ENCODE peak calls at places on chromosomes 13 and 19, in ten cellular contexts. D is HL-60, Z is tibial nerve, C is IMR-90, T is heart left ventricle, V is breast epithelium, K is psoas muscle, X is A549, L is pancreas, I is fibroblast of pulmonary artery. M is an unnamed sample.

GRCh38 chr19:17026041-17026658 is 460 bp downstream of the CPAMD8 start:
- DNase-seq in I (no peak), L (no peak), Z (no peak), D (peak), X (no peak), C (no peak), K (no peak), V (no peak), T (no peak), M (no peak)

GRCh38 chr19:55641376-55642152 is 762 bp downstream of the ZNF580 start:
- DNase-seq in K (no peak), I (peak), V (no peak), C (peak), L (no peak), D (no peak), X (peak), Z (no peak), T (no peak), M (no peak)

GRCh38 chr19:29587518-29587986 is 18.5 kb upstream of the POP4 start:
- DNase-seq in L (no peak), T (no peak), C (peak), D (no peak), K (no peak), Z (no peak), X (no peak), I (no peak), V (no peak), M (no peak)

GRCh38 chr19:55620410-55620809 is 4.0 kb downstream of the ZNF784 start:
- DNase-seq in D (peak), I (no peak), L (no peak), K (no peak), T (no peak), V (no peak), C (peak), X (no peak), Z (no peak), M (no peak)

GRCh38 chr13:111031531-111031961 is 83.6 kb upstream of the ARHGEF7 start:
- DNase-seq in I (no peak), K (peak), V (no peak), D (no peak), L (no peak), C (peak), X (no peak), Z (no peak), T (no peak), M (no peak)

GRCh38 chr13:27969073-27969865 is at the start of gene CDX2:
- DNase-seq in D (no peak), I (no peak), K (no peak), V (no peak), Z (no peak), L (no peak), C (no peak), T (no peak), X (peak), M (peak)

GRCh38 chr13:20848944-20849343 is 53.6 kb downstream of the XPO4 start:
- DNase-seq in X (no peak), I (no peak), D (no peak), K (no peak), Z (no peak), C (peak), V (no peak), T (no peak), L (no peak), M (no peak)

GRCh38 chr19:10238172-10238783 is 7.1 kb upstream of the S1PR2 start:
- DNase-seq in Z (no peak), D (peak), X (peak), V (no peak), T (peak), L (no peak), C (peak), I (peak), K (peak), M (peak)

GRCh38 chr13:104006625-104007061 is 940.4 kb upstream of the SLC10A2 start:
- DNase-seq in V (no peak), X (no peak), K (no peak), Z (no peak), D (no peak), I (peak), C (peak), L (no peak), T (no peak), M (no peak)

GRCh38 chr19:54461201-54462071 is 2.1 kb downstream of the LENG9 start:
- DNase-seq in X (no peak), V (no peak), K (peak), L (no peak), D (no peak), C (peak), T (no peak), Z (no peak), I (peak), M (no peak)

GRCh38 chr19:55836340-55836739 is at the start of gene NLRP4:
- DNase-seq in K (no peak), V (no peak), X (peak), L (no peak), D (no peak), C (no peak), Z (no peak), I (no peak), T (no peak), M (no peak)

GRCh38 chr19:1252818-1253513 is 4.6 kb downstream of the MIDN start:
- DNase-seq in T (peak), I (peak), Z (peak), L (peak), C (peak), V (peak), D (peak), K (peak), X (peak), M (peak)

GRCh38 chr13:93233997-93234416 is 7.4 kb downstream of the GPC6 start:
- DNase-seq in Z (no peak), D (no peak), C (no peak), V (no peak), L (no peak), T (no peak), X (peak), I (no peak), K (no peak), M (no peak)

GRCh38 chr13:111209613-111210012 is 94.5 kb downstream of the ARHGEF7 start:
- DNase-seq in C (no peak), V (no peak), L (no peak), Z (no peak), D (no peak), K (no peak), I (no peak), X (no peak), T (no peak), M (no peak)

GRCh38 chr13:112779856-112780604 is 90.2 kb downstream of the ATP11A start:
- DNase-seq in C (peak), D (no peak), T (no peak), I (no peak), L (no peak), V (no peak), X (no peak), K (no peak), Z (no peak), M (peak)

GRCh38 chr13:50203256-50204083 is 188.2 kb downstream of the KCNRG start:
- DNase-seq in T (no peak), V (no peak), D (no peak), L (no peak), X (no peak), Z (no peak), K (no peak), C (no peak), I (no peak), M (no peak)

GRCh38 chr19:18879579-18880373 is 16.2 kb downstream of the CERS1 start:
- DNase-seq in Z (no peak), K (no peak), T (no peak), C (no peak), V (no peak), I (peak), X (peak), L (no peak), D (peak), M (no peak)

GRCh38 chr13:74325106-74325505 is 190.9 kb upstream of the KLF12 start:
- DNase-seq in C (peak), Z (no peak), T (peak), L (no peak), V (no peak), I (peak), D (no peak), X (peak), K (no peak), M (no peak)

GRCh38 chr13:31236211-31236786 is 36.5 kb downstream of the B3GLCT start:
- DNase-seq in X (peak), C (peak), V (no peak), T (no peak), Z (no peak), D (peak), L (no peak), K (no peak), I (peak), M (no peak)

GRCh38 chr13:34833562-34834182 is 108.4 kb upstream of the NBEA start:
- DNase-seq in Z (no peak), K (no peak), T (no peak), L (no peak), D (no peak), X (peak), I (peak), C (peak), V (no peak), M (no peak)

GRCh38 chr19:35355851-35356460 is 2.3 kb upstream of the FFAR3 start:
- DNase-seq in X (no peak), D (no peak), I (peak), Z (no peak), L (no peak), C (no peak), K (no peak), V (no peak), T (no peak), M (no peak)

GRCh38 chr13:26708007-26708297 is 52.6 kb downstream of the GPR12 start:
- DNase-seq in X (no peak), T (no peak), V (no peak), L (no peak), D (no peak), K (no peak), C (no peak), I (no peak), Z (no peak), M (no peak)

GRCh38 chr13:65026505-65026904 is 2203.6 kb downstream of the PCDH9 start:
- DNase-seq in Z (no peak), K (no peak), V (no peak), I (no peak), T (no peak), C (no peak), L (no peak), X (no peak), D (no peak), M (no peak)

GRCh38 chr19:41646589-41647204 is 19.8 kb upstream of the CEACAM4 start:
- DNase-seq in T (no peak), C (no peak), L (no peak), D (peak), K (no peak), X (peak), V (no peak), I (peak), Z (no peak), M (no peak)

GRCh38 chr13:100273576-100273975 is 184.7 kb downstream of the PCCA start:
- DNase-seq in X (no peak), I (no peak), T (no peak), D (no peak), Z (no peak), L (no peak), K (no peak), C (no peak), V (no peak), M (no peak)

GRCh38 chr13:95921485-95921884 is 131.7 kb downstream of the UGGT2 start:
- DNase-seq in L (no peak), I (no peak), D (no peak), X (no peak), V (no peak), C (peak), Z (no peak), T (no peak), K (no peak), M (no peak)

GRCh38 chr19:49155005-49155826 is at the start of gene HRC:
- DNase-seq in T (peak), K (peak), X (no peak), I (no peak), V (no peak), L (no peak), C (no peak), D (no peak), Z (no peak), M (no peak)

GRCh38 chr19:49152218-49152550 is 3.0 kb downstream of the HRC start:
- DNase-seq in L (no peak), T (no peak), K (no peak), C (no peak), V (no peak), I (no peak), X (no peak), Z (no peak), D (no peak), M (no peak)

GRCh38 chr19:49154279-49154678 is 917 bp downstream of the HRC start:
- DNase-seq in V (no peak), I (no peak), Z (no peak), C (no peak), T (no peak), X (no peak), L (no peak), K (no peak), D (no peak), M (no peak)

GRCh38 chr19:49151339-49152217 is 3.6 kb downstream of the HRC start:
- DNase-seq in Z (no peak), I (peak), D (no peak), X (peak), T (peak), L (peak), C (peak), V (peak), K (peak), M (peak)

GRCh38 chr19:49153167-49153809 is 1.9 kb downstream of the HRC start:
- DNase-seq in X (no peak), C (no peak), T (no peak), I (no peak), K (no peak), Z (no peak), L (no peak), D (no peak), V (no peak), M (no peak)
- H3K4me3 ChIP-seq in X (no peak), C (no peak), T (peak), I (no peak), K (peak), Z (no peak), L (no peak), D (no peak), V (no peak), M (no peak)

GRCh38 chr19:33300016-33300981 is 2.0 kb downstream of the CEBPA start:
- DNase-seq in D (no peak), T (no peak), Z (no peak), K (peak), X (no peak), C (no peak), V (no peak), I (no peak), L (no peak), M (no peak)
- H3K4me3 ChIP-seq in D (peak), T (peak), Z (peak), K (peak), X (no peak), C (no peak), V (peak), I (no peak), L (peak), M (peak)

GRCh38 chr19:58356971-58357797 is 3.9 kb upstream of the A1BG start:
- DNase-seq in I (peak), T (no peak), D (no peak), Z (no peak), K (no peak), L (no peak), V (no peak), X (no peak), C (no peak), M (no peak)
- H3K4me3 ChIP-seq in I (no peak), T (peak), D (no peak), Z (peak), K (peak), L (peak), V (peak), X (no peak), C (no peak), M (no peak)

GRCh38 chr19:20245309-20245708 is 78.3 kb downstream of the ZNF486 start:
- DNase-seq in L (no peak), K (no peak), D (no peak), V (no peak), T (no peak), X (no peak), I (no peak), Z (no peak), C (no peak), M (no peak)

GRCh38 chr19:20243629-20244028 is 76.6 kb downstream of the ZNF486 start:
- DNase-seq in C (no peak), X (no peak), K (no peak), L (no peak), D (no peak), Z (no peak), I (no peak), V (no peak), T (no peak), M (no peak)

GRCh38 chr19:20247016-20247683 is 80.1 kb downstream of the ZNF486 start:
- DNase-seq in Z (no peak), D (peak), V (no peak), K (no peak), X (no peak), T (no peak), C (no peak), I (peak), L (peak), M (no peak)

DNA sequence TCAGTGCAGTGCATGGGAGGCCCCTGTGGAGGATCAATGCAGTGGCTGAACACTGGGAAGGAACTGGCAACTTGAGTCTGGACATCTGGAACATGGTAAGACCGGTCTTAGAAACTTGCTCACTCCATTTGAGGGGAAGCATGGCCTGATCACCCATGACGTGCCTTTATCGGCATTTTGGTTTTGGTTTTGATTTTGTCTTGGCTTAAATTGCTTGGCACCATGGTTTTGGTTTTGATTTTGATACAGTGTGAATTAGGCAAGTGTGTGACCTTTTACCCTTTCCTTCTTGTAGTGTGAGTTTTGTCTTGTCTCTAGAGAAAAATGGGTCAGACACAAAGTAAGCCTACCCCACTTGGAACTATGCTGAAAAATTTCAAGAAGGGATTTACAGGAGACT is 77.3 kb downstream of the ZNF486 start:
- DNase-seq in K (no peak), T (no peak), L (no peak), Z (no peak), D (no peak), I (no peak), C (no peak), V (no peak), X (no peak), M (no peak)
- H3K4me3 ChIP-seq in K (no peak), T (no peak), L (no peak), Z (no peak), D (no peak), I (no peak), C (no peak), V (no peak), X (no peak), M (no peak)

DNA sequence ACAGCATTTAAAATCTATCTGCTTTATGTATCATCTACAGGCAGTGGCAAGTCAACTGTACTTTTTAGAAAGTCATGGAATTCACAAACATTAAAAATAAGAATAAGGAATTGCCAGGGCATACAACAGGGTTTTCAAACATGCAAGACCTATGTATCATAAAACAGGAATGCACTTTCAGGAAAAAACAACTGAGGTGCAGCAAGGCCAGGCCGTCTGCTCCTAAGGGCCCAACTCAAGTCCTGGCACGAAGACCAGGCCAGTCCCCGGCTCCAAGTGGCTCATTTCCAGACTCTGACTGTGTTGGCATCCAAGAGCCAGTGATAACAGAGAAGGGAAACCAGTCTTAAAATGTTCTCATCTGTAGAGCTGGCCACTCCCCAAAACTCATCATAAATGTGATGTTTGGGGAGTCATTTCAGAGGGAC is 7.1 kb downstream of the RFX2 start:
- DNase-seq in D (no peak), V (peak), K (peak), Z (peak), L (peak), C (peak), I (peak), T (peak), X (no peak), M (peak)
- H3K4me3 ChIP-seq in D (no peak), V (no peak), K (no peak), Z (no peak), L (no peak), C (no peak), I (no peak), T (no peak), X (no peak), M (no peak)

DNA sequence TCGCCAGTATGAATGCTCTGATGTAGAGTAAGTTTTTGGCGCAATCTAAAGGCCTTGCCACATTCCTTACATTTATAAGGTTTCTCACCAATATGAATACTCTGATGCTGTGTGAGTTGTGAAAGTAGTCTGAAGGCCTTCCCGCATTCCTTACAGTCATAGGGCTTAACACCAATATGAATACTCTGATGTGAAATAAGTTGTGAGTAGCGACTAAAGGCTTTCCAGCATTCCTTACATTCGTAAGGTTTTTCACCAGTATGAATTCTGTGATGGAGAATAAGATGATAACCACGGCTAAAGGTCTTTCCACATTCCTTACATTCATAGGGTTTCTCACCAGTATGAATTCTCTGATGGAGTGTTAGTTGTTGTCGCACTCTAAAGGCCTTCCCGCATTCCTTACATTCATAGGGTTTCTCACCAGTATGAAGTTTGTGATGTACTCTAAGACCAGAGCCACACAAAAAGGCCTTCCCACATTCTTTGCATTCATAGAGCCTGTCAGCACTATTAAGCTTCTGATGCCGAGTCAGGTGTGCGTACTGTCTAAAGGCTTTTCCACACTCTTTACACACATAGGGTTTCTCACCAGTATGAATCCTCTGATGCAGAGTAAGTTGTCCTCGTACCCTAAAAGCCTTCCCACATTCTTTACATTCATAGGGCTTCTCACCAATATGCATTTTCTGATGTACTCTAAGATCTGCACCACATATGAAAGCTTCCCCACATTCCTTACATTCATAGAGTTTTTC is 14.1 kb upstream of the ZFP14 start:
- DNase-seq in Z (no peak), V (no peak), X (peak), C (no peak), L (no peak), T (no peak), D (no peak), I (no peak), K (no peak), M (no peak)
- H3K4me3 ChIP-seq in Z (no peak), V (no peak), X (no peak), C (no peak), L (no peak), T (no peak), D (no peak), I (no peak), K (no peak), M (no peak)

GRCh38 chr19:57389730-57390598 is at the start of gene ZNF548:
- DNase-seq in D (peak), I (peak), C (peak), K (peak), V (peak), T (peak), Z (peak), X (peak), L (peak), M (peak)

DNA sequence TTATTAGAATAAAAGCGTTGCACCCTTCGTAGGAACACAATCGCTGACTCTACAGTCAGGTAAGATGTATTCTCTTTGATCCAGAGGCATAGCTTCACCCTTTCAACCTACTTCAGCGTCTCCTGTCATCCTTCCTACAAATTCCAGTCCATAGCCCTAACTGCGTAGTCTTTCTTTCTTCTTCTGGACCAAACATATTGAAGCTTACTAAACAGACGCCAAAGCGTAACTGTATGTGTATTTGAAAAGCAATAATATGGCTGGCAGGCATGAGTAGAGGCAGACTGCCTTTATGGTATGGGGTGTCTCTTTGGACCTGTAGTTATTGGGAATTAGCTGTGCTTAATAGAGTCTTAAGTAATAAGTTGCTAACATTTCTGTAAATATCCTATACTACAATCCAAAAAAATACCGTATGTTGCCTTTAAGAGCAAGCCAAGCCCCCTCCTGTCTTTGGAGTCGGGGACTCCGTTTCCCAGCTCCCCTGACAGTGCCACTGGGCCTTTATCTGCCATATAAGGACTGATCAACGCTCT is 392 bp upstream of the ZNF548 start:
- DNase-seq in I (no peak), X (no peak), T (no peak), Z (no peak), K (no peak), C (no peak), V (no peak), D (no peak), L (no peak), M (no peak)
- H3K4me3 ChIP-seq in I (peak), X (peak), T (peak), Z (peak), K (peak), C (peak), V (peak), D (peak), L (peak), M (no peak)

M was measured in lower leg skin.